ENCODE peak calls at places on chromosomes 6 and 20, in five cellular contexts. D, W, E, A and K are unnamed samples.
A peak's percentile ranks its signal among the peaks of the same experiment; 100 is the strongest.

GRCh38 chr6:156589281-156589680 is 187.9 kb upstream of the ARID1B start:
- DNase-seq in D (no peak), W (no peak), A (no peak), E (no peak), K (no peak)

GRCh38 chr20:3702992-3703391 is 9.4 kb downstream of the SIGLEC1 start:
- DNase-seq in A (no peak), W (no peak), D (no peak), E (no peak), K (no peak)

GRCh38 chr6:112318505-112318904 is 28.6 kb upstream of the RFPL4B start:
- DNase-seq in E (no peak), D (no peak), A (no peak), W (no peak), K (no peak)

GRCh38 chr6:15184441-15184861 is 61.4 kb upstream of the JARID2 start:
- DNase-seq in W (no peak), E (no peak), D (no peak), A (no peak), K (peak; percentile 15)

GRCh38 chr20:56439784-56440291 is 27.8 kb downstream of the CASS4 start:
- DNase-seq in E (no peak), W (no peak), D (no peak), A (no peak), K (no peak)

GRCh38 chr6:2866183-2866846 is 24.7 kb upstream of the SERPINB1 start:
- DNase-seq in W (no peak), A (no peak), D (no peak), E (no peak), K (peak; percentile 76)

GRCh38 chr6:152155792-152156191 is 348.3 kb downstream of the ESR1 start:
- DNase-seq in W (no peak), D (no peak), E (no peak), A (no peak), K (no peak)

GRCh38 chr6:130778946-130779657 is 48.1 kb upstream of the SMLR1 start:
- DNase-seq in D (no peak), E (no peak), W (no peak), A (no peak), K (no peak)

GRCh38 chr6:144220031-144220790 is 64.9 kb upstream of the UTRN start:
- DNase-seq in D (no peak), E (no peak), A (no peak), W (no peak), K (no peak)

GRCh38 chr20:2387580-2387979 is 6.9 kb downstream of the TGM6 start:
- DNase-seq in E (no peak), D (no peak), W (no peak), A (no peak), K (no peak)

GRCh38 chr20:59422911-59423520 is 122.6 kb downstream of the EDN3 start:
- DNase-seq in W (no peak), A (no peak), E (no peak), D (no peak), K (no peak)

GRCh38 chr20:59424976-59425375 is 124.6 kb downstream of the EDN3 start:
- DNase-seq in D (no peak), W (no peak), E (no peak), A (no peak), K (no peak)

GRCh38 chr20:59428006-59428405 is 127.6 kb downstream of the EDN3 start:
- DNase-seq in D (no peak), W (no peak), E (no peak), A (no peak), K (no peak)

GRCh38 chr20:59428441-59429205 is 128.2 kb downstream of the EDN3 start:
- DNase-seq in E (no peak), W (peak; percentile 18), A (peak; percentile 16), D (no peak), K (no peak)

GRCh38 chr20:59425572-59425971 is 125.2 kb downstream of the EDN3 start:
- DNase-seq in W (no peak), D (no peak), E (no peak), A (no peak), K (no peak)
- H3K27ac ChIP-seq in W (no peak overlapping the region), D (no peak overlapping the region), E (no peak overlapping the region), A (no peak overlapping the region), K (no peak overlapping the region)

GRCh38 chr6:132872923-132873322 is 58.6 kb downstream of the RPS12 start:
- DNase-seq in W (no peak), D (no peak), A (no peak), E (no peak), K (peak; percentile 57)
- TF ChIP-seq SRF in W (no peak), D (no peak), A (no peak), E (no peak), K (no peak)

DNA sequence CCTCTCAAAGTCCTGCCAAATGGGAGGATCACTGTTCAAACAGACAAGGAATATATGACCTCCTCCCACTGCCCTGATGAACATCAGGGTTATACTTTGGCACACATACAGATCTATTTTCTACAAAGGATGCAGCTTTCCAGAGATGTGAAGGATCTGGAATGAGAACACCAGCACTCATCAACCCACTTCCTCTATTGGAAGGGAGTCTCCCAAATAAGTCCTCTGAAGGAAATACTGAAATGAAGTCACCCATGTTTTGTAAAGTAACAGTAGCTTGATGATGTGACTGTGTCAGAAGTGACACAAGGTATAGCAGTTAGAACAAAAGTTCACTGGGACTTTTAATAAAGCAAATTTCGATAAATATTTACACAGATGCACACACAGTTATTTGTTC is 104.9 kb downstream of the OGFRL1 start:
- DNase-seq in E (no peak), A (no peak), D (no peak), W (no peak), K (no peak)
- H3K27ac ChIP-seq in E (no peak overlapping the region), A (no peak overlapping the region), D (no peak overlapping the region), W (no peak overlapping the region), K (no peak overlapping the region)

DNA sequence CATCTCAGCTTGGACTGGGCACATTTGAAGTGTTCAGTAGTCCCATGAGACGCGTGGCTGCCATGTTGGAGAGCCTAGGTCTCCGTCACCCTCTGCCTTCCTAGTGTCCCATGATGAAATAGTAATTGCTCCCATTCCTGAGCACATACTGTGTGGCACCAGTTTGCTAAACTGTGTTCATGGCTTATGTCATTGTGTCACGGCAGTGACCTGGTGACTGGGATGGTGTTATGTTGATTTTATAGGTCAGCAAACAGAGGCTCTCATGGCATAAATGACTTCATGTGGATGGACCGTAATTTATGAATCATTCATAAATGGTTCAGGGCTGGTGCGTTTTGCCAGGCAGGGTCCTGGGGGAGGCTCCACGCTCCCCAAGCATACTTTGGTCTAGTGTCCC is 3.8 kb downstream of the BCAS4 start:
- DNase-seq in A (no peak), E (peak; percentile 1), D (no peak), W (peak; percentile 55), K (no peak)
- TF ChIP-seq SRF in A (no peak), E (no peak), D (no peak), W (no peak), K (no peak)

DNA sequence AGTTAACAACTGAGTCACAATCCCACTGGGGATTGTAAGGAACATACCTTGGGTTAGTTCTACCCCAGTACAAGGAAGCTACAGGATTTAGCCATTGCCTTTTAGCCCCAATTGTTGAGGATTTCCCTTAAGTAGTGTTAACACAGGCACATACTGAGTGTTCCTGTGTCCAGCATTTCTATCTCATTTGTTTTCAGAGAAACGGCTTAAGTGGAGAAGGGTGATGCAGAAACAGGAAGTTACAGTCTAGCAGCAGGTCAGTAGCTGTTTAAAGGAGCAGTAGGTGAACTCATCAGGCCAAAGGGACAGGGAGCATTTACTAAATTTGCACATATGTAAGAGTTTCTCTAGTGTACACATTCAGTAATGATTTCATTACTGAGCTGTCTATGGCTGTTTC is 644.3 kb upstream of the GJE1 start:
- DNase-seq in D (no peak), E (no peak), W (no peak), A (no peak), K (no peak)
- H3K27ac ChIP-seq in D (no peak overlapping the region), E (no peak overlapping the region), W (no peak overlapping the region), A (no peak overlapping the region), K (no peak overlapping the region)

DNA sequence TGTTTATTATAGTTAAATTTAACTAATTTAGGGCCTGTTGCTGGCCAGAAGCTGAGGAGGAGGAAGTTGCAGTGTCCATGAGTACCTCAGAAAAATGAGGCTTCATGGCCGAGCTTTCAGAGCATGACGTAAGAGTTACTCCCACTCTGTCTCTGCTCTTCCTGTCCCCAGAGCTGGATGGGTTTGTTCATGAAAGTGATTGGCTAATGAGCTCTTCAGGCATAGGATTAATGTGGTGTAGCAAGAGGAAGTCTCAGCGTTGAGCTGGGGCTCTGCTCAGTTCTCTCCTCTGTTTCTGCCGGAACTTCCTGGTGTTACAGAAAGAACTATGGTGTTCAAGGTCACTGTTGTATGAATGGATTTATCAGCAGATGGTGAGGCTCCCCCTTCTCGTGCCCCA is 335.6 kb downstream of the NRN1 start:
- DNase-seq in D (no peak), A (no peak), W (peak; percentile 28), E (peak; percentile 24), K (no peak)
- TF ChIP-seq SRF in D (no peak), A (no peak), W (no peak), E (no peak), K (no peak)

GRCh38 chr20:19778404-19778803 is 20.3 kb downstream of the RIN2 start:
- DNase-seq in W (no peak), A (no peak), E (no peak), D (no peak), K (no peak)

GRCh38 chr20:19777981-19778380 is 19.9 kb downstream of the RIN2 start:
- DNase-seq in W (no peak), D (no peak), A (no peak), E (no peak), K (no peak)

GRCh38 chr20:19775353-19776201 is 17.5 kb downstream of the RIN2 start:
- DNase-seq in D (no peak), W (no peak), E (no peak), A (no peak), K (no peak)

GRCh38 chr20:19779634-19780033 is 21.6 kb downstream of the RIN2 start:
- DNase-seq in E (no peak), A (no peak), W (no peak), D (no peak), K (peak; percentile 38)

DNA sequence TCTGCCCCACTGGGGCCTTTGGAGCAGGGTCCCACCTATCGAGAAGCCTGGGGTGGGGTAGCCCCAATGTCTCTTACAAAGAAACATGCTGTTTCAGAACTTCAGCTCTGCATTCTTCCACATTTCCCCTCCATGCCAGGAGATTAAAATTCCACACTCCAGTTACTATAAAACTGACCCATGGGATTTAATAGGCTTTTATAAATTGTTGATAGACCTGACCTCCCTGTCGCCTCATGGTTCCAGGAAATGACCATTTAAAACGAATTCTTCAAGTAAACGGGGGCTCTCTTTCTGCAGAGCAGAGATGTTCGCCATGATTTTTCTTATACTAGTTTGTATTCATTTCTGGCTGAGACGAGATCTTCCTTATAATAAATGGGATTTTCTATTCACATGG is 19.3 kb downstream of the RIN2 start:
- DNase-seq in A (no peak), W (no peak), E (no peak), D (no peak), K (no peak)
- H3K27ac ChIP-seq in A (no peak overlapping the region), W (no peak overlapping the region), E (no peak overlapping the region), D (no peak overlapping the region), K (no peak overlapping the region)

GRCh38 chr6:125802943-125803377 is 12.2 kb downstream of the NCOA7 start:
- DNase-seq in W (no peak), E (no peak), A (no peak), D (no peak), K (no peak)
- TF ChIP-seq SRF in W (no peak), E (no peak), A (no peak), D (no peak), K (no peak)